ENCODE peak calls at places on chromosomes 7 and 10, in four cellular contexts. One of them, this sample, is unnamed.

GRCh38 chr10:130013263-130013937 is 49.3 kb upstream of the EBF3 start:
- DNase-seq in progenitor cell of endocrine pancreas: no peak
- DNase-seq in upper lobe of left lung: no peak
- DNase-seq in Peyer's patch: no peak
- DNase-seq in this sample: no peak

GRCh38 chr10:68831961-68832455 is 4.7 kb downstream of the STOX1 start:
- DNase-seq in Peyer's patch: no peak
- DNase-seq in upper lobe of left lung: no peak
- DNase-seq in progenitor cell of endocrine pancreas: no peak
- DNase-seq in this sample: no peak

GRCh38 chr7:51344406-51344805 is 27.8 kb upstream of the COBL start:
- DNase-seq in progenitor cell of endocrine pancreas: no peak
- DNase-seq in upper lobe of left lung: no peak
- DNase-seq in Peyer's patch: no peak
- DNase-seq in this sample: no peak

GRCh38 chr10:15485684-15486316 is 114.7 kb upstream of the FAM171A1 start:
- DNase-seq in Peyer's patch: no peak
- DNase-seq in progenitor cell of endocrine pancreas: no peak
- DNase-seq in upper lobe of left lung: no peak
- DNase-seq in this sample: peak

GRCh38 chr7:33722383-33723096 is 182.8 kb upstream of the BMPER start:
- DNase-seq in upper lobe of left lung: peak
- DNase-seq in Peyer's patch: no peak
- DNase-seq in progenitor cell of endocrine pancreas: peak
- DNase-seq in this sample: peak

GRCh38 chr7:132179681-132180080 is 396.6 kb downstream of the PLXNA4 start:
- DNase-seq in Peyer's patch: no peak
- DNase-seq in upper lobe of left lung: no peak
- DNase-seq in progenitor cell of endocrine pancreas: no peak
- DNase-seq in this sample: no peak

GRCh38 chr7:143345428-143345900 is 17.0 kb downstream of the FAM131B start:
- DNase-seq in upper lobe of left lung: peak
- DNase-seq in progenitor cell of endocrine pancreas: peak
- DNase-seq in Peyer's patch: peak
- DNase-seq in this sample: peak

GRCh38 chr10:89414146-89414878 is at the start of gene IFIT5:
- DNase-seq in progenitor cell of endocrine pancreas: peak
- DNase-seq in Peyer's patch: peak
- DNase-seq in upper lobe of left lung: peak
- DNase-seq in this sample: peak

GRCh38 chr7:17769918-17770317 is 170.4 kb downstream of the SNX13 start:
- DNase-seq in progenitor cell of endocrine pancreas: peak
- DNase-seq in upper lobe of left lung: no peak
- DNase-seq in Peyer's patch: peak
- DNase-seq in this sample: peak

GRCh38 chr10:24723788-24724380 is at the start of gene ARHGAP21:
- DNase-seq in Peyer's patch: peak
- DNase-seq in upper lobe of left lung: peak
- DNase-seq in progenitor cell of endocrine pancreas: peak
- DNase-seq in this sample: peak

GRCh38 chr7:81053623-81054022 is 134.8 kb upstream of the SEMA3C start:
- DNase-seq in Peyer's patch: no peak
- DNase-seq in progenitor cell of endocrine pancreas: no peak
- DNase-seq in upper lobe of left lung: no peak
- DNase-seq in this sample: no peak

GRCh38 chr10:48444266-48444665 is 137.8 kb downstream of the MAPK8 start:
- DNase-seq in upper lobe of left lung: no peak
- DNase-seq in Peyer's patch: no peak
- DNase-seq in progenitor cell of endocrine pancreas: no peak
- DNase-seq in this sample: peak

GRCh38 chr10:48442809-48443177 is 136.3 kb downstream of the MAPK8 start:
- DNase-seq in upper lobe of left lung: no peak
- DNase-seq in progenitor cell of endocrine pancreas: no peak
- DNase-seq in Peyer's patch: no peak
- DNase-seq in this sample: no peak

GRCh38 chr10:48445932-48446331 is 139.5 kb downstream of the MAPK8 start:
- DNase-seq in progenitor cell of endocrine pancreas: no peak
- DNase-seq in Peyer's patch: no peak
- DNase-seq in upper lobe of left lung: no peak
- DNase-seq in this sample: no peak

GRCh38 chr10:48446785-48447184 is 140.3 kb downstream of the MAPK8 start:
- DNase-seq in Peyer's patch: no peak
- DNase-seq in upper lobe of left lung: no peak
- DNase-seq in progenitor cell of endocrine pancreas: no peak
- DNase-seq in this sample: no peak

GRCh38 chr10:48444861-48445841 is 138.7 kb downstream of the MAPK8 start:
- DNase-seq in progenitor cell of endocrine pancreas: no peak
- DNase-seq in upper lobe of left lung: peak
- DNase-seq in Peyer's patch: no peak
- DNase-seq in this sample: no peak
- TF ChIP-seq CTCF in progenitor cell of endocrine pancreas: no peak
- TF ChIP-seq CTCF in upper lobe of left lung: no peak
- TF ChIP-seq CTCF in Peyer's patch: no peak
- TF ChIP-seq CTCF in this sample: no peak

GRCh38 chr7:131143869-131144268 is 183.8 kb upstream of the MKLN1 start:
- DNase-seq in upper lobe of left lung: no peak
- DNase-seq in progenitor cell of endocrine pancreas: no peak
- DNase-seq in Peyer's patch: no peak
- DNase-seq in this sample: no peak
- TF ChIP-seq CTCF in upper lobe of left lung: no peak
- TF ChIP-seq CTCF in progenitor cell of endocrine pancreas: no peak
- TF ChIP-seq CTCF in Peyer's patch: no peak
- TF ChIP-seq CTCF in this sample: no peak

GRCh38 chr10:692682-693351 is 3.3 kb upstream of the DIP2C start:
- DNase-seq in Peyer's patch: no peak
- DNase-seq in progenitor cell of endocrine pancreas: no peak
- DNase-seq in upper lobe of left lung: no peak
- DNase-seq in this sample: no peak

GRCh38 chr10:703118-703517 is 13.7 kb upstream of the DIP2C start:
- DNase-seq in upper lobe of left lung: no peak
- DNase-seq in progenitor cell of endocrine pancreas: no peak
- DNase-seq in Peyer's patch: no peak
- DNase-seq in this sample: no peak

GRCh38 chr10:693506-693905 is 4.0 kb upstream of the DIP2C start:
- DNase-seq in Peyer's patch: no peak
- DNase-seq in progenitor cell of endocrine pancreas: no peak
- DNase-seq in upper lobe of left lung: no peak
- DNase-seq in this sample: no peak

GRCh38 chr10:695396-695795 is 5.9 kb upstream of the DIP2C start:
- DNase-seq in upper lobe of left lung: peak
- DNase-seq in progenitor cell of endocrine pancreas: no peak
- DNase-seq in Peyer's patch: no peak
- DNase-seq in this sample: no peak

GRCh38 chr10:697097-697875 is 7.8 kb upstream of the DIP2C start:
- DNase-seq in upper lobe of left lung: peak
- DNase-seq in Peyer's patch: no peak
- DNase-seq in progenitor cell of endocrine pancreas: no peak
- DNase-seq in this sample: no peak
- TF ChIP-seq CTCF in upper lobe of left lung: no peak
- TF ChIP-seq CTCF in Peyer's patch: no peak
- TF ChIP-seq CTCF in progenitor cell of endocrine pancreas: no peak
- TF ChIP-seq CTCF in this sample: no peak

GRCh38 chr7:34900891-34901493 is 136.3 kb downstream of the DPY19L1 start:
- DNase-seq in progenitor cell of endocrine pancreas: no peak
- DNase-seq in upper lobe of left lung: no peak
- DNase-seq in Peyer's patch: no peak
- DNase-seq in this sample: peak
- TF ChIP-seq CTCF in progenitor cell of endocrine pancreas: peak
- TF ChIP-seq CTCF in upper lobe of left lung: no peak
- TF ChIP-seq CTCF in Peyer's patch: no peak
- TF ChIP-seq CTCF in this sample: peak

GRCh38 chr7:26091933-26092332 is 60.1 kb upstream of the NFE2L3 start:
- DNase-seq in upper lobe of left lung: no peak
- DNase-seq in Peyer's patch: no peak
- DNase-seq in progenitor cell of endocrine pancreas: no peak
- DNase-seq in this sample: peak
- TF ChIP-seq CTCF in upper lobe of left lung: no peak
- TF ChIP-seq CTCF in Peyer's patch: no peak
- TF ChIP-seq CTCF in progenitor cell of endocrine pancreas: peak
- TF ChIP-seq CTCF in this sample: peak

DNA sequence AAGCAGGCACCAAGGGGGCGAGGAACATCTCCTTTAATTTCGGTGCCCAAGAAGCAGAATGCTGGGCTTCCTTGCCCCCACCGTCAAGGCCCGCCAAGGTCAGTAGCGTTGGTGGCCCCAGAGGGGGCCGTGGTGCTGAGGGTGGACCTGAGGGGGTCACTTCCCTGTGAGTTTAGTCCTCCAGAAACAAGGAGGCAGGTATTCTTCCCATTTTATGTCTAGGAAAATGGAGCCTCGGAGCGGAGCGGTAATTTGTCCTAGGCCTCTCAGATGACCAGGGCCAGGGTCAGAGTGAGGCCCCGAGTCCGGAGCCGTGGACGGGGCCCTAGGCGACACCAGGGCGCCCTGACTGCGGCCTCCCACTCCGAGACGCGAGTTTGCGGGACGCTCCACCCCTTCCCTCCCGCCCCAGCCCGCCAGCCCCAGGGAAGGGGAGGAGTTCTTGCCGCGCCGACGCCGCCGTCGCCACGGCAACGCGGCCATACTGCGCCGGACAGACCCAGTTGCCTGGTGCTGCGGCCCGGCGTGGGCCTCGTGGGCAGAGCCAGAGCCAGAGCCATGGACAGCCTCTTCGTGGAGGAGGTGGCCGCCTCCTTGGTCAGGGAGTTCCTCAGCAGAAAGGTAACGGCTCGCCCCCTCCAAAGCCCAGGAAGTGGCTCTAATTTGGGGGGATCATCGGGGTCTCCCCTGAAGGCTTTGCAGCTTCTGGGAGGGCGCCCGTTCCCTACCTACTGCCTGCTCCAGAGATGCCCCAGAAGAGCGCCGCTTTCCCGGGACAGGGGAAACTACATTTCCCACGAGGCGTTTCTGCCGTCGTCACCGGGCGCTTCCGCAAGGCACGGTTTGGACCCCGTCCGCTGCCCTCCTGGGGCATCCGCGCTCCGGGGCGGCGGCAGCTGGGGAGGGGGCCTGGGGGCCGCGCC is at the start of gene MINDY4:
- DNase-seq in upper lobe of left lung: peak
- DNase-seq in Peyer's patch: peak
- DNase-seq in progenitor cell of endocrine pancreas: peak
- DNase-seq in this sample: peak
- TF ChIP-seq CTCF in upper lobe of left lung: peak
- TF ChIP-seq CTCF in Peyer's patch: no peak
- TF ChIP-seq CTCF in progenitor cell of endocrine pancreas: no peak
- TF ChIP-seq CTCF in this sample: no peak

GRCh38 chr7:133344275-133344674 is 91.4 kb downstream of the EXOC4 start:
- DNase-seq in upper lobe of left lung: no peak
- DNase-seq in Peyer's patch: no peak
- DNase-seq in progenitor cell of endocrine pancreas: no peak
- DNase-seq in this sample: peak
- TF ChIP-seq CTCF in upper lobe of left lung: no peak
- TF ChIP-seq CTCF in Peyer's patch: peak
- TF ChIP-seq CTCF in progenitor cell of endocrine pancreas: peak
- TF ChIP-seq CTCF in this sample: peak

This sample was measured in fibroblast of mammary gland.